ENCODE peak calls at places on chromosomes 5 and 9, in six cellular contexts. One of them, this sample, is unnamed.

GRCh38 chr5:160470437-160471341 is 49.0 kb downstream of the PTTG1 start:
- DNase-seq in neural progenitor cell: no peak
- DNase-seq in IMR-90: peak
- DNase-seq in HCT116: no peak
- DNase-seq in mammary epithelial cell: no peak
- DNase-seq in K562: no peak
- DNase-seq in this sample: no peak

GRCh38 chr9:134305533-134305932 is 20.7 kb upstream of the RXRA start:
- DNase-seq in HCT116: no peak
- DNase-seq in IMR-90: no peak
- DNase-seq in mammary epithelial cell: no peak
- DNase-seq in K562: no peak
- DNase-seq in neural progenitor cell: no peak
- DNase-seq in this sample: no peak

GRCh38 chr9:105452185-105452584 is 4.4 kb downstream of the FSD1L start:
- DNase-seq in mammary epithelial cell: no peak
- DNase-seq in IMR-90: no peak
- DNase-seq in K562: no peak
- DNase-seq in neural progenitor cell: no peak
- DNase-seq in HCT116: no peak
- DNase-seq in this sample: no peak

GRCh38 chr5:14440598-14441401 is 140.8 kb upstream of the OTULINL start:
- DNase-seq in neural progenitor cell: peak
- DNase-seq in IMR-90: peak
- DNase-seq in HCT116: no peak
- DNase-seq in K562: no peak
- DNase-seq in mammary epithelial cell: no peak
- DNase-seq in this sample: no peak

GRCh38 chr5:1552469-1553255 is 28.9 kb upstream of the LPCAT1 start:
- DNase-seq in mammary epithelial cell: no peak
- DNase-seq in neural progenitor cell: peak
- DNase-seq in HCT116: no peak
- DNase-seq in K562: peak
- DNase-seq in IMR-90: no peak
- DNase-seq in this sample: peak

GRCh38 chr5:15521349-15521937 is 21.5 kb downstream of the FBXL7 start:
- DNase-seq in neural progenitor cell: no peak
- DNase-seq in K562: no peak
- DNase-seq in HCT116: no peak
- DNase-seq in mammary epithelial cell: no peak
- DNase-seq in IMR-90: peak
- DNase-seq in this sample: no peak

GRCh38 chr9:112115109-112115508 is 60.0 kb downstream of the SUSD1 start:
- DNase-seq in mammary epithelial cell: no peak
- DNase-seq in IMR-90: no peak
- DNase-seq in K562: no peak
- DNase-seq in HCT116: no peak
- DNase-seq in neural progenitor cell: no peak
- DNase-seq in this sample: no peak

GRCh38 chr9:77910216-77910615 is 121.4 kb downstream of the GNAQ start:
- DNase-seq in mammary epithelial cell: no peak
- DNase-seq in HCT116: no peak
- DNase-seq in K562: no peak
- DNase-seq in IMR-90: no peak
- DNase-seq in neural progenitor cell: no peak
- DNase-seq in this sample: no peak

GRCh38 chr9:93651521-93651950 is 75.2 kb downstream of the PHF2 start:
- DNase-seq in IMR-90: no peak
- DNase-seq in HCT116: no peak
- DNase-seq in K562: no peak
- DNase-seq in neural progenitor cell: no peak
- DNase-seq in mammary epithelial cell: no peak
- DNase-seq in this sample: no peak

GRCh38 chr5:137565450-137565849 is 66.3 kb upstream of the SPOCK1 start:
- DNase-seq in IMR-90: peak
- DNase-seq in K562: no peak
- DNase-seq in HCT116: no peak
- DNase-seq in mammary epithelial cell: no peak
- DNase-seq in neural progenitor cell: no peak
- DNase-seq in this sample: no peak

GRCh38 chr5:82719368-82719767 is 357.8 kb downstream of the TMEM167A start:
- DNase-seq in mammary epithelial cell: no peak
- DNase-seq in HCT116: no peak
- DNase-seq in K562: no peak
- DNase-seq in IMR-90: peak
- DNase-seq in neural progenitor cell: peak
- DNase-seq in this sample: no peak

GRCh38 chr9:82342046-82342445 is 353.5 kb downstream of the SPATA31D1 start:
- DNase-seq in K562: no peak
- DNase-seq in neural progenitor cell: no peak
- DNase-seq in HCT116: no peak
- DNase-seq in IMR-90: no peak
- DNase-seq in mammary epithelial cell: no peak
- DNase-seq in this sample: no peak

GRCh38 chr9:132141364-132141947 is 20.4 kb upstream of the NTNG2 start:
- DNase-seq in IMR-90: no peak
- DNase-seq in neural progenitor cell: peak
- DNase-seq in K562: no peak
- DNase-seq in mammary epithelial cell: peak
- DNase-seq in HCT116: no peak
- DNase-seq in this sample: no peak

GRCh38 chr9:101485873-101486692 is 47.6 kb upstream of the RNF20 start:
- DNase-seq in neural progenitor cell: peak
- DNase-seq in HCT116: peak
- DNase-seq in K562: peak
- DNase-seq in mammary epithelial cell: peak
- DNase-seq in IMR-90: peak
- DNase-seq in this sample: no peak

GRCh38 chr5:77993799-77994318 is 217.7 kb upstream of the TBCA start:
- DNase-seq in neural progenitor cell: peak
- DNase-seq in mammary epithelial cell: no peak
- DNase-seq in IMR-90: no peak
- DNase-seq in HCT116: no peak
- DNase-seq in K562: no peak
- DNase-seq in this sample: no peak

GRCh38 chr9:21553441-21553840 is 71.3 kb upstream of the IFNE start:
- DNase-seq in mammary epithelial cell: no peak
- DNase-seq in neural progenitor cell: no peak
- DNase-seq in IMR-90: no peak
- DNase-seq in K562: no peak
- DNase-seq in HCT116: no peak
- DNase-seq in this sample: no peak

GRCh38 chr5:6465831-6466790 is 17.5 kb downstream of the UBE2QL1 start:
- DNase-seq in HCT116: no peak
- DNase-seq in IMR-90: no peak
- DNase-seq in neural progenitor cell: no peak
- DNase-seq in K562: no peak
- DNase-seq in mammary epithelial cell: no peak
- DNase-seq in this sample: no peak

GRCh38 chr5:41896230-41896629 is 7.9 kb upstream of the RIMOC1 start:
- DNase-seq in K562: no peak
- DNase-seq in IMR-90: no peak
- DNase-seq in HCT116: no peak
- DNase-seq in neural progenitor cell: no peak
- DNase-seq in mammary epithelial cell: no peak
- DNase-seq in this sample: no peak

GRCh38 chr9:35748858-35749514 is at the start of the genes GBA2 and RGP1:
- DNase-seq in mammary epithelial cell: peak
- DNase-seq in K562: peak
- DNase-seq in neural progenitor cell: peak
- DNase-seq in IMR-90: peak
- DNase-seq in HCT116: peak
- DNase-seq in this sample: peak

GRCh38 chr5:109529520-109529919 is 119.7 kb upstream of the PJA2 start:
- DNase-seq in IMR-90: peak
- DNase-seq in neural progenitor cell: no peak
- DNase-seq in mammary epithelial cell: peak
- DNase-seq in HCT116: no peak
- DNase-seq in K562: no peak
- DNase-seq in this sample: no peak

GRCh38 chr5:17216974-17217325 is 481 bp upstream of the BASP1 start:
- DNase-seq in K562: no peak
- DNase-seq in IMR-90: peak
- DNase-seq in HCT116: no peak
- DNase-seq in neural progenitor cell: peak
- DNase-seq in mammary epithelial cell: no peak
- DNase-seq in this sample: no peak

GRCh38 chr5:2320611-2321010 is 430.9 kb downstream of the IRX2 start:
- DNase-seq in K562: no peak
- DNase-seq in mammary epithelial cell: no peak
- DNase-seq in neural progenitor cell: no peak
- DNase-seq in HCT116: no peak
- DNase-seq in IMR-90: no peak
- DNase-seq in this sample: no peak

GRCh38 chr5:173627860-173628392 is 11.5 kb upstream of the BOD1 start:
- DNase-seq in neural progenitor cell: peak
- DNase-seq in IMR-90: no peak
- DNase-seq in mammary epithelial cell: no peak
- DNase-seq in HCT116: no peak
- DNase-seq in K562: no peak
- DNase-seq in this sample: no peak

GRCh38 chr9:78692871-78693270 is 395.9 kb downstream of the PSAT1 start:
- DNase-seq in IMR-90: peak
- DNase-seq in K562: no peak
- DNase-seq in HCT116: no peak
- DNase-seq in neural progenitor cell: no peak
- DNase-seq in mammary epithelial cell: no peak
- DNase-seq in this sample: no peak

GRCh38 chr9:120616961-120617636 is 37.1 kb upstream of the CDK5RAP2 start:
- DNase-seq in HCT116: no peak
- DNase-seq in neural progenitor cell: no peak
- DNase-seq in mammary epithelial cell: no peak
- DNase-seq in K562: no peak
- DNase-seq in IMR-90: peak
- DNase-seq in this sample: no peak

DNA sequence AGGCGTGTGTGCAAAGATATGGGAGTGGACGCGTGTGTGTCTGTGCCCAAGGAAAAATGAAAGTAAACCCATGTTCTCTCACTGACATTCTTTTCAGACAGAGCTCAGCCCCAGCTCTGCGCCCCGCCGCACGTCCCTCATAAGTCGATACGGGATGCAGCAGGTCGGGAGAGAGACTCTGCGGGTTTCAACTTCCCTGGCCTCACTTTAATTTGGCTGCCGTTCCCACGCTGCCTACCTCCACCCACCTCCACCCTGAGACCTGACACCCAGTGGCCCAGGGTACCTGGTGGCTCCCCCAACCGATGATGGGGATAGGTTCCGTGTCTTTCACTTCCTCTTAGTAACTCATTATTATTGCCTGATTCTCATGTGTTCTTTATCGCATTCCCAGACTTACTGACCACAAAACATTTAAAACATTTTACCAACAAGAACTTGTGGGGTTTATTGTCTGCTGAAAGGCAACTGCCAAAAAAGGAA is 19.4 kb downstream of the LHX2 start:
- DNase-seq in mammary epithelial cell: no peak
- DNase-seq in IMR-90: no peak
- DNase-seq in K562: no peak
- DNase-seq in HCT116: no peak
- DNase-seq in neural progenitor cell: no peak
- DNase-seq in this sample: no peak
- H3K4me3 ChIP-seq in mammary epithelial cell: peak
- H3K4me3 ChIP-seq in IMR-90: no peak
- H3K4me3 ChIP-seq in K562: no peak
- H3K4me3 ChIP-seq in HCT116: no peak
- H3K4me3 ChIP-seq in neural progenitor cell: no peak
- H3K4me3 ChIP-seq in this sample: no peak

DNA sequence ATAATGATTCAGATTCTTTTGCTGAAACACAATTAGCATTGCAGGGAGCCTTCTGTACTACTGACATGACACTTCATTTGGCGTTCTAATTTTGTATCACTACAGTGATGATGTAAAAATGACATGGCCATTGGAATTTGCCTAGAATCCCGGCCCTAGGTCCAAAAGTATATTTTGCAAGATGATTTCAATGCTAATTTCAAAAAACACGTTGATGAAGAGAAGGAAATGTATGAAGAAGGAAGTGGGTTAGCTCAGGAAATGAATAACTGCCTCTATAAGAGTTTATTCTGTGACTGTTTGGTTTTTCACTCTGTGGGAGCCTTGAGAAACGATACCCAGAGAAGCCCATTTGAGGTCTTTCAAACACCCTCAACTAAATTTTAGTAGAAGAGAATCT is 59.3 kb downstream of the OSTF1 start:
- DNase-seq in IMR-90: peak
- DNase-seq in mammary epithelial cell: no peak
- DNase-seq in neural progenitor cell: no peak
- DNase-seq in HCT116: no peak
- DNase-seq in K562: no peak
- DNase-seq in this sample: peak
- H3K4me2 ChIP-seq in IMR-90: peak
- H3K4me2 ChIP-seq in mammary epithelial cell: no peak
- H3K4me2 ChIP-seq in neural progenitor cell: no peak
- H3K4me2 ChIP-seq in HCT116: no peak
- H3K4me2 ChIP-seq in K562: no peak
- H3K4me2 ChIP-seq in this sample: peak

DNA sequence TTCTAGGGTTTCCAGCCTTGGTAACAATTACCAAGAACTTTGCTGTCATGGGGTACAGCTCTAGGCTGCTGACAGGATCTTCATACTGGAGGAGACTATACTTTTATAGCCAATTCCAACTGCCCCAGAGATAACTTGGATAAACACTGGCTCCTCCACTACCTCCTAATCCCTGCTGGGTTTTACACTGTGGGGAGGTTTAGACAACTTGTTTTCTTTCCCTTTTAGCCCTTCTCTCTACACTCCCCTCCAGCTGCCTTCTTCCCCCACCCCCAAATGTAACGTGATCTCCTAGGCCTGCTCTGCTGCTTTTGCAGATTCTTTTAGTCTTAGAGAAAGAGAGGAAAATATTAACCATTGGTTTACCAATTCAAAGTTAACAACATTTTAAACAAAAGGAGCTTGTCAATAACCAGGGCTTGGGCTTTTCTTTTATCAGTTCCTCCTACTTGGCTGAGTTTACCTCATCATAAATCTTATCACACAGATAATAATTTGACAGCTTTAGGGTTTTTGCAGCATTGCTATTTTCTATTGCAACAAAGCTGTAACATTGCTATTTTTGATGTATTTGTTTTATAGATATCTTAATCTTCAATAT is 9.9 kb upstream of the ABL1 start:
- DNase-seq in HCT116: no peak
- DNase-seq in mammary epithelial cell: no peak
- DNase-seq in K562: peak
- DNase-seq in IMR-90: peak
- DNase-seq in neural progenitor cell: peak
- DNase-seq in this sample: no peak
- H3K9ac ChIP-seq in HCT116: peak
- H3K9ac ChIP-seq in mammary epithelial cell: no peak
- H3K9ac ChIP-seq in K562: peak
- H3K9ac ChIP-seq in IMR-90: peak
- H3K9ac ChIP-seq in neural progenitor cell: no peak
- H3K9ac ChIP-seq in this sample: no peak

GRCh38 chr9:27865031-27865438 is 291.8 kb upstream of the C9orf72 start:
- DNase-seq in mammary epithelial cell: peak
- DNase-seq in IMR-90: no peak
- DNase-seq in K562: no peak
- DNase-seq in HCT116: no peak
- DNase-seq in neural progenitor cell: no peak
- DNase-seq in this sample: no peak
- H3K4me3 ChIP-seq in mammary epithelial cell: no peak
- H3K4me3 ChIP-seq in IMR-90: no peak
- H3K4me3 ChIP-seq in K562: no peak
- H3K4me3 ChIP-seq in HCT116: no peak
- H3K4me3 ChIP-seq in neural progenitor cell: no peak
- H3K4me3 ChIP-seq in this sample: no peak

This sample was measured in MM.1S.